ENCODE peak calls at places on chromosomes 5 and 9, in four cellular contexts. One of them, this sample, is unnamed. For H3K27me3 and H3K9me3, the result is how much of the 10 kb centered on the place peaks cover.

GRCh38 chr5:62043289-62044274 is 262.4 kb upstream of the KIF2A start:
- DNase-seq in A673: peak
- DNase-seq in neural progenitor cell: peak
- DNase-seq in Peyer's patch: no peak
- DNase-seq in this sample: no peak

GRCh38 chr5:153770066-153770465 is 268.6 kb downstream of the FAM114A2 start:
- DNase-seq in A673: no peak
- DNase-seq in neural progenitor cell: no peak
- DNase-seq in Peyer's patch: no peak
- DNase-seq in this sample: no peak

GRCh38 chr9:88256216-88256615 is 117.9 kb upstream of the SPATA31C2 start:
- DNase-seq in A673: no peak
- DNase-seq in neural progenitor cell: no peak
- DNase-seq in Peyer's patch: no peak
- DNase-seq in this sample: no peak

GRCh38 chr5:113371788-113372196 is 63.0 kb downstream of the TSSK1B start:
- DNase-seq in A673: no peak
- DNase-seq in neural progenitor cell: no peak
- DNase-seq in Peyer's patch: no peak
- DNase-seq in this sample: no peak

GRCh38 chr5:149425729-149426128 is 46.6 kb upstream of the IL17B start:
- DNase-seq in A673: no peak
- DNase-seq in neural progenitor cell: no peak
- DNase-seq in Peyer's patch: no peak
- DNase-seq in this sample: no peak

GRCh38 chr9:17318821-17319320 is 184.0 kb downstream of the CNTLN start:
- DNase-seq in A673: no peak
- DNase-seq in neural progenitor cell: no peak
- DNase-seq in Peyer's patch: no peak
- DNase-seq in this sample: no peak

GRCh38 chr9:91536211-91536691 is 112.6 kb upstream of the NFIL3 start:
- DNase-seq in A673: no peak
- DNase-seq in neural progenitor cell: no peak
- DNase-seq in Peyer's patch: peak
- DNase-seq in this sample: no peak

GRCh38 chr9:12784461-12785250 is 9.8 kb downstream of the LURAP1L start:
- DNase-seq in A673: no peak
- DNase-seq in neural progenitor cell: no peak
- DNase-seq in Peyer's patch: no peak
- DNase-seq in this sample: no peak

GRCh38 chr9:35756275-35756742 is 2.2 kb upstream of the MSMP start:
- DNase-seq in A673: no peak
- DNase-seq in neural progenitor cell: peak
- DNase-seq in Peyer's patch: no peak
- DNase-seq in this sample: peak

GRCh38 chr5:109418752-109419352 is 9.1 kb upstream of the PJA2 start:
- DNase-seq in A673: no peak
- DNase-seq in neural progenitor cell: no peak
- DNase-seq in Peyer's patch: no peak
- DNase-seq in this sample: no peak

GRCh38 chr9:136539427-136540412 is 6.1 kb downstream of the NOTCH1 start:
- DNase-seq in A673: no peak
- DNase-seq in neural progenitor cell: no peak
- DNase-seq in Peyer's patch: peak
- DNase-seq in this sample: peak

GRCh38 chr5:75710630-75711029 is 6.6 kb downstream of the POC5 start:
- DNase-seq in A673: no peak
- DNase-seq in neural progenitor cell: no peak
- DNase-seq in Peyer's patch: no peak
- DNase-seq in this sample: no peak

GRCh38 chr5:126927424-126927823 is 102.9 kb downstream of the MARCHF3 start:
- DNase-seq in A673: no peak
- DNase-seq in neural progenitor cell: no peak
- DNase-seq in Peyer's patch: no peak
- DNase-seq in this sample: no peak

GRCh38 chr9:22040760-22041159 is 31.7 kb upstream of the CDKN2B start:
- DNase-seq in A673: no peak
- DNase-seq in neural progenitor cell: no peak
- DNase-seq in Peyer's patch: no peak
- DNase-seq in this sample: no peak

GRCh38 chr9:98970532-98971041 is 26.9 kb downstream of the COL15A1 start:
- DNase-seq in A673: no peak
- DNase-seq in neural progenitor cell: no peak
- DNase-seq in Peyer's patch: no peak
- DNase-seq in this sample: no peak

GRCh38 chr5:158387499-158387898 is 528.6 kb upstream of the CLINT1 start:
- DNase-seq in A673: no peak
- DNase-seq in neural progenitor cell: no peak
- DNase-seq in Peyer's patch: no peak
- DNase-seq in this sample: no peak

GRCh38 chr9:113853333-113853732 is 22.8 kb upstream of the ZNF618 start:
- DNase-seq in A673: no peak
- DNase-seq in neural progenitor cell: peak
- DNase-seq in Peyer's patch: no peak
- DNase-seq in this sample: no peak

GRCh38 chr5:175880213-175880612 is 8.8 kb downstream of the CPLX2 start:
- DNase-seq in A673: no peak
- DNase-seq in neural progenitor cell: peak
- DNase-seq in Peyer's patch: no peak
- DNase-seq in this sample: no peak

GRCh38 chr9:79224672-79225433 is 346.9 kb upstream of the TLE4 start:
- DNase-seq in A673: peak
- DNase-seq in neural progenitor cell: no peak
- DNase-seq in Peyer's patch: no peak
- DNase-seq in this sample: no peak

GRCh38 chr5:66939094-66939493 is 257.5 kb downstream of the CD180 start:
- DNase-seq in A673: no peak
- DNase-seq in neural progenitor cell: no peak
- DNase-seq in Peyer's patch: no peak
- DNase-seq in this sample: no peak
- H3K27me3 ChIP-seq in A673: under half
- H3K27me3 ChIP-seq in neural progenitor cell: under half
- H3K27me3 ChIP-seq in Peyer's patch: under half
- H3K27me3 ChIP-seq in this sample: under half

GRCh38 chr5:42875211-42875610 is 63.5 kb upstream of the SELENOP start:
- DNase-seq in A673: no peak
- DNase-seq in neural progenitor cell: no peak
- DNase-seq in Peyer's patch: no peak
- DNase-seq in this sample: no peak
- H3K27ac ChIP-seq in A673: no peak
- H3K27ac ChIP-seq in neural progenitor cell: no peak
- H3K27ac ChIP-seq in Peyer's patch: no peak
- H3K27ac ChIP-seq in this sample: no peak

DNA sequence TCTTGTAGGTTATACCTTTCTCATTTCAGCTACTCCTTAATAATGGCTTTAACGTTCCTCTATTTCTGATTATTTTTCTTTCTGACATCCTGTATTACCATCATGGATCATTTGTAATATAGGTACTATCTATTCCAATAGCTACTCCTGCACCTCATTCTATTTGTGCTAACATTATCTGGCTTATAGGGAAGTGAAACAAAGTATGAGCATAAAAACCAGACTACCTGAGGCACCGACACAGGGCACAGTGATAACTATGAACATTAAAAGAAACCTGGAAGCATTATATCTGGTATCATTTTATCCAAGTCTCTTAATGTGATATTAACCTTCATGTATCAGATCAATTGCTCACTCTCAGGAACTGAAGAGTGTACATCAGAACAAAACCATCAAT is 407.3 kb downstream of the DMRT2 start:
- DNase-seq in A673: no peak
- DNase-seq in neural progenitor cell: no peak
- DNase-seq in Peyer's patch: no peak
- DNase-seq in this sample: no peak
- H3K9me3 ChIP-seq in A673: under half
- H3K9me3 ChIP-seq in neural progenitor cell: under half
- H3K9me3 ChIP-seq in Peyer's patch: under half
- H3K9me3 ChIP-seq in this sample: under half

DNA sequence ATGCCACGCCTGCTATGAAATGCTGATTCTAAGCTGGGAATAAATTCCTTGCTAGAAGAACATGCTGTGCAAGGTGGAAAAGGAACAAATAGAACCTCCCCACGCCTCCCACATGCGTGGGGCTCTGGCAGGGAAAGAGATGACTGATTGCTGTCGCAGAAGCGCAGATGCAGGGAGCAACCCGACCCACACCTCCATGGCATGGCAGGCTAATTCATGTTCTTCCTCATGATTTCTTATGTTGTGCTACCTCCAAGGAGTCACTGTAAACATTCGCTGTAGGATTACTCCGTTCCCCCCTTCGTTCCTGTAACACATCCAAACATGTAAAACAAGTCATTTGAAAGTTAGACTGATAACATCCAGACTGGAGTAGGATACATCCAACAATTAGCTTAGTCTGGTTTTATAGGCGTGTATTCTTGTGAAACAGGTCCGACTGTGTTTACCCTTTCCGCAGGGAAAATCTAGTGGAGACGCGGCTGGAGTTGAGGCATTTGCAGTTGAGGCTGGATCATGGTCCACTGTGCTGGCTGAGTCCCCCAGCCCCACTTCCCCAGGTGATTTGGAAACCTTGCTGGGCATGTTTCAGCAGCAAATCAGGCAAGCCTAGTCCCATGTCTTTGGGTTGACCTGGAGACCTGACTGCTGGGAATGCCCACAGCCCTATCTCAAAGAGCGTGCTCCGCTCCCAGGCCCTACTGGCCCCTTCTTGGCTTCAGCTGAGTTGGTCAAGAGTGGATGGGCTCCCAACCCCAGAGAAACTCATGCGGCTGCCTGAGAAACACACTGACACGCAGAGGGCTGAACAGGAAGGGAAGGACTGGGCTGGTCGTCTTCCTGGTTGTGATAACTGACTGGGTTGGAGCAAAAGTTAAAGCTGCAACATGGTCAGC is 24.8 kb upstream of the ANKRD33B start:
- DNase-seq in A673: no peak
- DNase-seq in neural progenitor cell: no peak
- DNase-seq in Peyer's patch: no peak
- DNase-seq in this sample: no peak
- H3K27me3 ChIP-seq in A673: under half
- H3K27me3 ChIP-seq in neural progenitor cell: under half
- H3K27me3 ChIP-seq in Peyer's patch: under half
- H3K27me3 ChIP-seq in this sample: under half

DNA sequence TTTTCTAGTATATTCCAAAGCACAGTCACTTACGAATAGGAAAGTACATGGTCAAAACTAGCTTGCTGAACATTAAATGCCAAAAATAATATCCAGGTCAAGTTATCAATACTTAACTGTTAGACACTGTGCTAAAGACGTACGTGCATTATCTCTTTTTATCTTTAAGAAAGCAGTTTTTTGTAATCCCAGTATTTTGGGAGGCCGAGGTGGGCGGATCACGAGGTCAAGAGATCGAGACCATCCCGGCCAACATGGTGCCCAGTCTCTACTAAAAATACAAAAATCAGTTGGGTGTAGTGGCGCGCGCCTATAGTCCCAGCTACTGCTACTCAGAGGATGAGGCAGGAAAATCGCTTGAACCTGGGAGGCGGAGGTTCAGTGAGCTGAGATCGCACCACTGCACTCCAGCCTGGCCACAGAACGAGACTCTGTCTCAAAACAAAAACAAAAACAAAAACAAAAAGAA is 2.7 kb upstream of the HSPA5 start:
- DNase-seq in A673: no peak
- DNase-seq in neural progenitor cell: no peak
- DNase-seq in Peyer's patch: no peak
- DNase-seq in this sample: no peak
- H3K27ac ChIP-seq in A673: peak
- H3K27ac ChIP-seq in neural progenitor cell: no peak
- H3K27ac ChIP-seq in Peyer's patch: no peak
- H3K27ac ChIP-seq in this sample: no peak

GRCh38 chr5:140767444-140767843 is 18.5 kb upstream of the PCDHA1 start:
- DNase-seq in A673: no peak
- DNase-seq in neural progenitor cell: no peak
- DNase-seq in Peyer's patch: no peak
- DNase-seq in this sample: no peak

GRCh38 chr5:140764177-140765020 is 21.5 kb upstream of the PCDHA1 start:
- DNase-seq in A673: no peak
- DNase-seq in neural progenitor cell: no peak
- DNase-seq in Peyer's patch: no peak
- DNase-seq in this sample: no peak
- H3K9me3 ChIP-seq in A673: half or more
- H3K9me3 ChIP-seq in neural progenitor cell: under half
- H3K9me3 ChIP-seq in Peyer's patch: half or more
- H3K9me3 ChIP-seq in this sample: half or more

DNA sequence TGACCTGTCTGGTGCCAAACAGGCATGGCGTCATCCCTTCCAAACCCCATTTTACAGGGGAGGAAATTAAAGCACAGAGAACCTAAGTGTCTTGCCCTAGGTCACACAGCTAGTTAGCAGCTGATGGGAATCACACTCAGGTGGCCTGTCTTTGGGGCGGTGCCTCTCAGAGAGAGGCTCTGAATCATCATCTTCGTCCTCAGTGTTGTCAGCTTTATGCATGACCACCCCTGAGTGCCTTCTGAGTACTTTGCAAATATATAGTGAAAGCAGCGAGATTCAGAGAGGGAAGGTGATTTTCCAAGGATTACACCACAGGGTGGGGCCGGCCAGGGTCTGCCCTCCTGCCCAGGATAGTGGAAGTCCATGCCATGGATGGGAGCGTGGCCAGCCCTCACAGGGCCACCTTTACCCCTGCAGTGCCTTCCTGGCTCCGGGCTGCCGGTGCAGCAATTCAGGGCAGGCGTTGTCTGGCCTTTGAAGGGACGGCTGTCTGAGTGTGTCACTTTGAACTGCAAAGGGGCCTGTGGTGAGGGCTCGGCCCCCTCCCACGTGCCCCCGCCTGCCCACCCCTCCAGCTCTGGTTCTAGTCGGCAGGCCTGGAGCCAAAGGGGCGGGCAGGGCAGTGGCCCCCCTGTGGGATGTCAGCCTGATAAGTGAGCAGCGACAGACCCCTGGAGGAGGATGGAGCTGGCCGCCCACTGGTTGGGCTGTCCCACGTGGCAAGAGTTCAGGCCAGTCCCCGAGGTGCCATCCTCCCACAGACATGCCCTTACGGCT is 16.9 kb downstream of the LMX1B start:
- DNase-seq in A673: no peak
- DNase-seq in neural progenitor cell: no peak
- DNase-seq in Peyer's patch: no peak
- DNase-seq in this sample: no peak
- H3K27me3 ChIP-seq in A673: half or more
- H3K27me3 ChIP-seq in neural progenitor cell: half or more
- H3K27me3 ChIP-seq in Peyer's patch: under half
- H3K27me3 ChIP-seq in this sample: half or more